ENCODE peak calls at places on chromosomes 1 and 21, in four cellular contexts. B, M, S and I are unnamed samples.

GRCh38 chr1:56578963-56579875 is at the start of gene PLPP3:
- DNase-seq in S (peak; percentile 93), B (peak; percentile 78), M (peak; percentile 90), I (peak; percentile 99)

GRCh38 chr1:6447016-6447817 is 18.8 kb downstream of the TNFRSF25 start:
- DNase-seq in S (no peak), M (no peak), B (no peak), I (no peak)

GRCh38 chr1:101188311-101188710 is 48.5 kb upstream of the S1PR1 start:
- DNase-seq in S (peak; percentile 42), M (no peak), B (no peak), I (no peak)

GRCh38 chr1:58802640-58803476 is 19.0 kb upstream of the JUN start:
- DNase-seq in M (no peak), S (no peak), B (no peak), I (no peak)

GRCh38 chr1:14522331-14523241 is 75.9 kb upstream of the KAZN start:
- DNase-seq in M (no peak), B (peak; percentile 33), S (peak; percentile 90), I (peak; percentile 57)

GRCh38 chr1:149979245-149979971 is 31.1 kb downstream of the OTUD7B start:
- DNase-seq in S (peak; percentile 47), M (no peak), B (no peak), I (no peak)

GRCh38 chr21:19999369-20000272 is 998.6 kb upstream of the NCAM2 start:
- DNase-seq in M (no peak), S (no peak), B (no peak), I (no peak)

GRCh38 chr1:15076807-15077206 is 76.7 kb upstream of the TMEM51 start:
- DNase-seq in B (no peak), M (no peak), S (no peak), I (no peak)

GRCh38 chr1:235304549-235305451 is 23.2 kb downstream of the ARID4B start:
- DNase-seq in B (no peak), M (no peak), S (peak; percentile 32), I (no peak)

GRCh38 chr1:172421974-172422604 is 1.6 kb downstream of the C1orf105 start:
- DNase-seq in M (no peak), S (no peak), B (no peak), I (no peak)

GRCh38 chr1:199279107-199279506 is 640.3 kb downstream of the PTPRC start:
- DNase-seq in B (no peak), M (no peak), S (peak; percentile 44), I (no peak)

GRCh38 chr1:12643079-12643478 is 806 bp upstream of the AADACL4 start:
- DNase-seq in M (no peak), S (no peak), B (no peak), I (no peak)

GRCh38 chr1:206814716-206815341 is 42.5 kb upstream of the IL10 start:
- DNase-seq in M (no peak), B (no peak), S (peak; percentile 72), I (peak; percentile 69)

GRCh38 chr1:20932437-20932977 is 145.4 kb upstream of the HP1BP3 start:
- DNase-seq in M (no peak), S (no peak), B (no peak), I (no peak)

GRCh38 chr1:41423511-41424191 is 60.8 kb downstream of the EDN2 start:
- DNase-seq in B (no peak), M (no peak), S (no peak), I (no peak)

GRCh38 chr1:192272732-192273131 is 44.1 kb upstream of the RGS21 start:
- DNase-seq in B (no peak), M (no peak), S (no peak), I (no peak)

GRCh38 chr1:88001460-88001859 is 672.8 kb downstream of the LMO4 start:
- DNase-seq in B (no peak), S (peak; percentile 66), M (no peak), I (no peak)

GRCh38 chr21:18499761-18500376 is 96.3 kb upstream of the TMPRSS15 start:
- DNase-seq in M (no peak), S (peak; percentile 40), B (peak; percentile 69), I (no peak)

GRCh38 chr1:47585141-47585902 is 147.5 kb downstream of the FOXD2 start:
- DNase-seq in B (peak; percentile 2), S (no peak), M (no peak), I (no peak)

GRCh38 chr1:22221233-22221780 is 78.4 kb upstream of the WNT4 start:
- DNase-seq in B (no peak), S (no peak), M (peak; percentile 27), I (no peak)

GRCh38 chr1:90838720-90839119 is 121.6 kb upstream of the BARHL2 start:
- DNase-seq in S (no peak), B (no peak), M (no peak), I (no peak)

GRCh38 chr1:42144336-42145189 is 8.6 kb upstream of the GUCA2B start:
- DNase-seq in B (no peak), S (no peak), M (no peak), I (no peak)

GRCh38 chr1:23996700-23997229 is 16.6 kb upstream of the SRSF10 start:
- DNase-seq in B (no peak), M (no peak), S (no peak), I (no peak)

GRCh38 chr1:20891091-20891490 is 104.0 kb upstream of the HP1BP3 start:
- DNase-seq in B (no peak), S (no peak), M (no peak), I (no peak)

GRCh38 chr1:228213917-228214808 is 6.3 kb downstream of the OBSCN start:
- DNase-seq in B (no peak), S (no peak), M (no peak), I (no peak)

GRCh38 chr1:165960136-165960535 is 132.7 kb downstream of the UCK2 start:
- DNase-seq in M (no peak), B (no peak), S (no peak), I (no peak)

GRCh38 chr1:162003061-162003824 is 20.4 kb downstream of the OLFML2B start:
- DNase-seq in S (peak; percentile 100), B (peak; percentile 54), M (no peak), I (peak; percentile 98)

GRCh38 chr1:226712779-226713420 is 26.2 kb downstream of the ITPKB start:
- DNase-seq in M (no peak), S (no peak), B (no peak), I (no peak)

GRCh38 chr1:247390116-247390791 is 25.7 kb upstream of the NLRP3 start:
- DNase-seq in M (peak; percentile 75), S (peak; percentile 43), B (peak; percentile 87), I (peak; percentile 11)

GRCh38 chr21:14736672-14737071 is 190.6 kb upstream of the SAMSN1 start:
- DNase-seq in M (no peak), B (no peak), S (no peak), I (no peak)

GRCh38 chr1:161139765-161140164 is 7.3 kb upstream of the DEDD start:
- DNase-seq in S (no peak), M (no peak), B (peak; percentile 72), I (no peak)

GRCh38 chr1:18922319-18922726 is 20.0 kb upstream of the ALDH4A1 start:
- DNase-seq in S (peak; percentile 91), M (peak; percentile 77), B (peak; percentile 83), I (peak; percentile 74)

GRCh38 chr1:59016390-59016789 is 232.5 kb upstream of the JUN start:
- DNase-seq in B (no peak), S (no peak), M (no peak), I (no peak)

GRCh38 chr1:94396356-94396755 is 21.8 kb upstream of the ABCD3 start:
- DNase-seq in M (no peak), S (no peak), B (no peak), I (no peak)

GRCh38 chr1:31509124-31510072 is 66.9 kb upstream of the TINAGL1 start:
- DNase-seq in M (peak; percentile 86), B (no peak), S (no peak), I (no peak)

GRCh38 chr1:64042331-64043100 is 160.9 kb upstream of the UBE2U start:
- DNase-seq in M (no peak), B (peak; percentile 76), S (peak; percentile 97), I (peak; percentile 70)

DNA sequence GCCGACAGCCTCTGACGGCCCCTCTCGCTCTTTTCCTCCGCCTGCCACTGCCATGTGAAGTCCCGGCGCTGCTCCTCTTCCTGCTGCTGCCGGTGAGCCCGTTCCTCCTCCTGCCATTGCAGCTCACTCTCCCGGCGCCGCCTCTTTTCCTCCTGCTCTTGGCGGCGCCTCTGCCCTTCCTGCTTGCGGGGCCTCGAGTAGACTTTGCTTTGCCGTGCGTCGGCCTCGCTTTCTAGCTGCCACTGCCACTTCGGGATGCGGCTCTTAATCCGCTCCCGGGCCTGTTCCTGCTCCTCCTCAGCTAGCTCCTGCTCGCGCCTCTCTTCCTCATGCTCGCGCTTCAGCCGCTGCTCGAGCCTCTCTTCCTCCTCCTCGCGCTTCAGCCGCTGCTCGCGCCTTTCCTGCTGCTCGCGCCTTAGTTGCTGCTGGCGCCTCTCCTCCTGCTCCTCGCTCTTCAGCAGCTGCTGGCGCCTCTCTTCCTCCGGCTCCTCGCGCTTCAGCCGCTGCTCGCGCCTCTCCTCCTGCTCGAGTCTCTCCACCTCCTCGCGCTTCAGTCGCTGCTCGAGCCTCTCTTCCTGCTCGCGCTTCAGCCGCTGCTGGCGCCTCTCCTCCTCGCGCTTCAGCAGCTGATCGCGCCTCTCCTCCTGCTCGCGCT is 4.3 kb downstream of the TCHH start:
- DNase-seq in S (peak; percentile 65), B (no peak), M (peak; percentile 57), I (no peak)
- TF ChIP-seq CTCF in S (no peak), B (no peak), M (no peak), I (no peak)

GRCh38 chr1:16236091-16236494 is 890 bp downstream of the CPLANE2 start:
- DNase-seq in B (no peak), S (no peak), M (peak; percentile 57), I (no peak)
- TF ChIP-seq CTCF in B (peak; percentile 27), S (peak; percentile 20), M (peak; percentile 34), I (peak; percentile 3)

GRCh38 chr1:223758734-223759133 is 46.4 kb downstream of the CAPN2 start:
- DNase-seq in M (no peak), S (no peak), B (no peak), I (no peak)

GRCh38 chr1:223756806-223757700 is 44.7 kb downstream of the CAPN2 start:
- DNase-seq in B (no peak), S (no peak), M (no peak), I (no peak)

GRCh38 chr1:223761416-223761815 is 49.1 kb downstream of the CAPN2 start:
- DNase-seq in S (no peak), M (no peak), B (no peak), I (no peak)

GRCh38 chr1:223760833-223761232 is 48.5 kb downstream of the CAPN2 start:
- DNase-seq in B (no peak), S (no peak), M (no peak), I (no peak)

DNA sequence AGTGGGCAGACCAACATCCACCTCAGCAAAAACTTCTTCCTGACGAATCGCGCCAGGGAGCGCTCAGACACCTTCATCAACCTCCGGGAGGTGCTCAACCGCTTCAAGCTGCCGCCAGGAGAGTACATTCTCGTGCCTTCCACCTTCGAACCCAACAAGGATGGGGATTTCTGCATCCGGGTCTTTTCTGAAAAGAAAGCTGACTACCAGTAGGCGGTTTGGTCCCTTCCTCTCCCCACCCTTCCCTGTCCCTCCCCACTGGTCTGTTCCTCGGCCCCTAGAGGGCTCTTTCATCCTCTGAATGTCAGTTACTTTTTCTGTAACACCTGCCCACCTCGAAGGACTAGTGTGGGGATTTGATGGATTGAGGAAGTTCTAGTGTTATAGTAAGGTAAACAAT is 46.9 kb downstream of the CAPN2 start:
- DNase-seq in B (no peak), M (no peak), S (no peak), I (no peak)
- TF ChIP-seq CTCF in B (no peak), M (no peak), S (no peak), I (no peak)

DNA sequence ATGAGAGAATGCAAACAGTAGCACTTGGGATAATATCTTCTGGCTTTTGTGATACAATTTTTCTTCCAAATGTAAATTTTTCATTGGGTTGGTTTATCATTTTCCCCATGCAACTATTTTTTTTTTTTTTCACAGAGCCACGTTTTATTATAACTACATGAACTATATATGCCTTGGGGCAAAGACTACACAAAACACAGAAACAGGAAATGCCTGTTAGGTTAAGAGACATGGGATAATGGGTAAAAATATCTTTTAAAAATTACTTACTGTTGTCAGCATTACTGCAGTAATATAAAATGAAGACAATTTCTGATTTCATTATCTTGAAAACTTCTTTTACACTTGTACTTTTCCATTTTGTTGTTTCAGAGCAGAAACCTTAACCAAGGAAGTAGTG is 74.6 kb downstream of the DISP1 start:
- DNase-seq in M (no peak), B (no peak), S (no peak), I (no peak)
- TF ChIP-seq CTCF in M (no peak), B (no peak), S (no peak), I (no peak)